ENCODE peak calls at places on chromosomes 1 and 21, in six cellular contexts. I is GM12891, R is GM12878, F is H1, X is HepG2, V is K562. D is an unnamed sample.

GRCh38 chr1:31529999-31530705 is 46.2 kb upstream of the TINAGL1 start:
- DNase-seq in I (no peak), R (no peak), F (no peak), X (no peak), V (no peak), D (no peak)

GRCh38 chr1:10975567-10976326 is 36.7 kb upstream of the TARDBP start:
- DNase-seq in I (no peak), R (no peak), F (no peak), X (peak), V (no peak), D (no peak)

GRCh38 chr1:75470448-75470847 is 140.5 kb downstream of the SLC44A5 start:
- DNase-seq in I (no peak), R (no peak), F (no peak), X (no peak), V (no peak), D (no peak)

GRCh38 chr1:41366428-41367101 is 5.3 kb downstream of the FOXO6 start:
- DNase-seq in I (no peak), R (no peak), F (no peak), X (no peak), V (no peak), D (no peak)

GRCh38 chr1:183512450-183512849 is 40.2 kb downstream of the SMG7 start:
- DNase-seq in I (no peak), R (no peak), F (no peak), X (no peak), V (no peak), D (no peak)

GRCh38 chr1:99441234-99442095 is 177.2 kb downstream of the PLPPR4 start:
- DNase-seq in I (no peak), R (no peak), F (no peak), X (no peak), V (no peak), D (no peak)

GRCh38 chr1:228339766-228340685 is 66.6 kb downstream of the TRIM11 start:
- DNase-seq in I (no peak), R (no peak), F (no peak), X (no peak), V (no peak), D (no peak)

GRCh38 chr1:56125316-56125715 is 454.0 kb downstream of the PLPP3 start:
- DNase-seq in I (no peak), R (no peak), F (no peak), X (no peak), V (no peak), D (no peak)

GRCh38 chr1:12661606-12662219 is 17.8 kb downstream of the AADACL4 start:
- DNase-seq in I (no peak), R (no peak), F (no peak), X (no peak), V (no peak), D (no peak)

GRCh38 chr1:1926346-1926811 is 7.3 kb upstream of the TMEM52 start:
- DNase-seq in I (no peak), R (no peak), F (no peak), X (no peak), V (no peak), D (no peak)

GRCh38 chr1:94926365-94926914 is 470 bp downstream of the CNN3 start:
- DNase-seq in I (peak), R (no peak), F (no peak), X (peak), V (no peak), D (peak)

GRCh38 chr1:233972563-233972950 is 68.1 kb downstream of the SLC35F3 start:
- DNase-seq in I (no peak), R (no peak), F (no peak), X (no peak), V (no peak), D (no peak)

GRCh38 chr1:220874201-220874655 is 5.0 kb upstream of the HLX start:
- DNase-seq in I (peak), R (no peak), F (no peak), X (peak), V (peak), D (no peak)

GRCh38 chr1:98405581-98406059 is 255.9 kb upstream of the SNX7 start:
- DNase-seq in I (no peak), R (peak), F (no peak), X (no peak), V (no peak), D (no peak)

GRCh38 chr1:159469921-159470595 is 30.5 kb downstream of the OR10J1 start:
- DNase-seq in I (no peak), R (no peak), F (no peak), X (no peak), V (no peak), D (no peak)

GRCh38 chr1:51920130-51920529 is 41.6 kb upstream of the NRDC start:
- DNase-seq in I (no peak), R (no peak), F (no peak), X (no peak), V (no peak), D (no peak)

GRCh38 chr1:23103001-23103879 is 65.4 kb downstream of the LUZP1 start:
- DNase-seq in I (peak), R (no peak), F (no peak), X (no peak), V (peak), D (no peak)

GRCh38 chr21:18411565-18411964 is 8.0 kb upstream of the TMPRSS15 start:
- DNase-seq in I (no peak), R (no peak), F (no peak), X (no peak), V (no peak), D (no peak)

GRCh38 chr1:228837817-228838716 is 102.8 kb downstream of the RHOU start:
- DNase-seq in I (no peak), R (no peak), F (no peak), X (peak), V (peak), D (no peak)

GRCh38 chr21:36395353-36396111 is 10.3 kb downstream of the CHAF1B start:
- DNase-seq in I (no peak), R (no peak), F (no peak), X (no peak), V (no peak), D (no peak)

GRCh38 chr1:4584471-4584870 is 69.9 kb upstream of the AJAP1 start:
- DNase-seq in I (no peak), R (no peak), F (no peak), X (no peak), V (no peak), D (no peak)

GRCh38 chr1:195530961-195531360 is 1077.3 kb downstream of the KCNT2 start:
- DNase-seq in I (no peak), R (no peak), F (no peak), X (no peak), V (no peak), D (no peak)

GRCh38 chr21:25199944-25200343 is 407.3 kb downstream of the MRPL39 start:
- DNase-seq in I (no peak), R (no peak), F (no peak), X (no peak), V (no peak), D (no peak)

GRCh38 chr1:3584915-3585314 is 26.4 kb downstream of the MEGF6 start:
- DNase-seq in I (no peak), R (no peak), F (no peak), X (no peak), V (no peak), D (no peak)

GRCh38 chr1:224357626-224358124 is 996 bp downstream of the CNIH4 start:
- DNase-seq in I (no peak), R (no peak), F (no peak), X (peak), V (peak), D (no peak)

GRCh38 chr1:18101508-18101907 is 6.1 kb upstream of the IGSF21 start:
- DNase-seq in I (no peak), R (no peak), F (no peak), X (no peak), V (no peak), D (no peak)

GRCh38 chr1:208166340-208167138 is 77.6 kb downstream of the PLXNA2 start:
- DNase-seq in I (no peak), R (no peak), F (no peak), X (peak), V (no peak), D (no peak)

GRCh38 chr1:248786106-248786665 is 30.6 kb upstream of the LYPD8 start:
- DNase-seq in I (no peak), R (no peak), F (no peak), X (no peak), V (no peak), D (no peak)

GRCh38 chr1:82392946-82393345 is 592.2 kb downstream of the ADGRL2 start:
- DNase-seq in I (no peak), R (no peak), F (no peak), X (no peak), V (no peak), D (no peak)

GRCh38 chr21:37564341-37564923 is 197.9 kb downstream of the DYRK1A start:
- DNase-seq in I (peak), R (peak), F (no peak), X (peak), V (peak), D (no peak)
- TF ChIP-seq POLR2A in I (no peak), R (no peak), F (peak), X (no peak), V (no peak), D (no peak)

DNA sequence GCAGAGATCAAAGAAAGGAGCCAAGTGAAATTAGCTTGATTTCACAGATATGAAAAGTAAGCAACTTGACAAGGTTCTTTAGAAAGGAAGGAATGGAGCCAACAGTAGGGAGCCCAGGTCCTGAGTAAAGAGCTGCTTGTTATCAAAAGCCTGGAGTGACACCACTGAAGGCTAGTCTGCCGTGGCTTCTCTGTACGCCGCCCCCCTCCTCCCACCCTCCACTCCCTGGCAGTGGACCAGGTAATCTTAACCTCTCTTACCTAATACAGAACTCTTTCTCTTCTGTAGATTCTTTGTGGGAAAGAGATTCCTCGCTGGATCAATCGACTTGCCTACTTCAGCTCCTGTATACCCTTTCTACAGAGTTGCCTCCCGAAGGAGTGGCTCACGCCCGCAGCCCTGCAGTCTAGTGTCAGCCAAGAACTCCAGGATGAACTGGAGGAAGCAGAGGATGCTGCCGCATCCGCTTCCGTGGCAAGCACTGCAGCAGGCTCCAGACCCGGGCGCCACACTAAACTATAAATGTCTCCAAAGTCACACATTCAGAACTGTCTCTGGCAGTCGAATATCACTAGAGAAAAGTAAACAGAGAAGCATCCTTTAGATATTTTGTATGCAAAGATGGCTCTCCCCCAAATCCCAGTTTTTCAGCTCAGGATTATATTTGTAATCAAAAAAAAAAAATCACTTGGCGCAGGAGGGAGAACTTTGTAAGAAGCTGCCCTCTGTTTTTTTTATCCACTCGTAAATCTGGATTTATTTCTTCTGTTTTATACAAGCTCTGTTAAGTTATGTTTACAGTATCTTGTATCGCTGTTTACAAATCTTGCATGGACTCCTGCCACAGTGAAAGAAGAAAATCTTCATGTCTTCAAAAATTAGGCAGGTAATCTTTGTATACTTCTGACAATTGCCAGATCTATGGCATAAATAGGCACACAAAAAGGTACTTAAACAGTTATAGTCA is 52.6 kb downstream of the DESI2 start:
- DNase-seq in I (no peak), R (no peak), F (no peak), X (no peak), V (no peak), D (no peak)
- TF ChIP-seq POLR2AphosphoS5 in I (no peak), R (no peak), F (no peak), X (no peak), V (no peak), D (no peak)

GRCh38 chr1:19329188-19329587 is 17.1 kb downstream of the SLC66A1 start:
- DNase-seq in I (no peak), R (no peak), F (no peak), X (no peak), V (no peak), D (no peak)
- TF ChIP-seq TAF1 in I (no peak), R (no peak), F (no peak), X (no peak), V (no peak), D (no peak)

GRCh38 chr1:84422909-84423308 is 24.6 kb downstream of the DNASE2B start:
- DNase-seq in I (no peak), R (no peak), F (no peak), X (no peak), V (no peak), D (no peak)
- TF ChIP-seq POLR2A in I (no peak), R (no peak), F (no peak), X (no peak), V (no peak), D (no peak)

GRCh38 chr1:26096471-26096870 is 15.2 kb upstream of the PDIK1L start:
- DNase-seq in I (no peak), R (no peak), F (no peak), X (no peak), V (no peak), D (no peak)

GRCh38 chr1:26092422-26092821 is 19.2 kb upstream of the PDIK1L start:
- DNase-seq in I (no peak), R (no peak), F (no peak), X (no peak), V (no peak), D (no peak)

GRCh38 chr1:26097696-26098095 is 13.9 kb upstream of the PDIK1L start:
- DNase-seq in I (no peak), R (no peak), F (no peak), X (no peak), V (no peak), D (no peak)

GRCh38 chr1:26094076-26094669 is 17.5 kb upstream of the PDIK1L start:
- DNase-seq in I (no peak), R (no peak), F (no peak), X (no peak), V (no peak), D (no peak)

DNA sequence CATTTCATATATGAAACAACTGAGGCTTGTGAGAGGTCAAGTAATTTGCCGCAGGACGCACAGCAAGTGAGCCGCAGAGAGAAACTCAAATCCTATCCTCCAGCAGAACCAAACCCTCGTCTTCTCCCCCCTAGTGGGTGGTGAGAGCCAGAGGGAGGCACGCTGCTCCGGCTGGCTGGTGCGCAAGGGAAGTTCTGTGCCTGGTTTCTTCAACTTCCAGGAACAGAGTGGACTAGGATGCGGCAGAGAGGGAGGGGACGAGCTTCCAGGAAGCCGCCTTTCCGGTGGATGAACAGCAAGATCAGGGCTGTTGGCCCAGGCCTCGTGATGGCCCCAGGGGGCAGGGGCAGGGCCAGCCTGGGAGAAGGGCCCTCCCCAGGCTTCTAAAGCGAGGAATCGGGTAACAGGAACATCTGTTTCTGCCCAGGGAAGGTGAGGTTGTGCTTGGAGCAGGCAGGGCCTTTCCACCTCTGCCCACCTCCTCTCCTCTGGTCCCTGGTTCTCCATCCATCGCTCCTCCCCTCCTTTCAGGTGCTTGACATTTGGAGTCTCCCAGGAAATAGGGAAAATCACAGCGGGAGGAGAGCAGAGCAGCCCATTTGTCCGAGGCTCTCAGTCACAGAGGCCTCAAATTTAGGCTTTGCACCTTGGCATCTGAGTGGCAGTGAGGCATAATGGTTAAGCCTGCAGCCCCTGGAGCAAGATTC is 16.8 kb upstream of the PDIK1L start:
- DNase-seq in I (no peak), R (no peak), F (peak), X (no peak), V (peak), D (no peak)
- TF ChIP-seq POLR2AphosphoS5 in I (no peak), R (no peak), F (no peak), X (no peak), V (no peak), D (no peak)

GRCh38 chr1:206541236-206541833 is 34.0 kb downstream of the RASSF5 start:
- DNase-seq in I (no peak), R (no peak), F (no peak), X (no peak), V (no peak), D (no peak)

GRCh38 chr1:206547104-206547503 is 39.8 kb downstream of the RASSF5 start:
- DNase-seq in I (no peak), R (no peak), F (no peak), X (no peak), V (no peak), D (no peak)

GRCh38 chr1:206540044-206540758 is 32.9 kb downstream of the RASSF5 start:
- DNase-seq in I (no peak), R (no peak), F (no peak), X (no peak), V (no peak), D (no peak)

GRCh38 chr1:206545351-206545750 is 38.0 kb downstream of the RASSF5 start:
- DNase-seq in I (no peak), R (no peak), F (no peak), X (no peak), V (no peak), D (no peak)

DNA sequence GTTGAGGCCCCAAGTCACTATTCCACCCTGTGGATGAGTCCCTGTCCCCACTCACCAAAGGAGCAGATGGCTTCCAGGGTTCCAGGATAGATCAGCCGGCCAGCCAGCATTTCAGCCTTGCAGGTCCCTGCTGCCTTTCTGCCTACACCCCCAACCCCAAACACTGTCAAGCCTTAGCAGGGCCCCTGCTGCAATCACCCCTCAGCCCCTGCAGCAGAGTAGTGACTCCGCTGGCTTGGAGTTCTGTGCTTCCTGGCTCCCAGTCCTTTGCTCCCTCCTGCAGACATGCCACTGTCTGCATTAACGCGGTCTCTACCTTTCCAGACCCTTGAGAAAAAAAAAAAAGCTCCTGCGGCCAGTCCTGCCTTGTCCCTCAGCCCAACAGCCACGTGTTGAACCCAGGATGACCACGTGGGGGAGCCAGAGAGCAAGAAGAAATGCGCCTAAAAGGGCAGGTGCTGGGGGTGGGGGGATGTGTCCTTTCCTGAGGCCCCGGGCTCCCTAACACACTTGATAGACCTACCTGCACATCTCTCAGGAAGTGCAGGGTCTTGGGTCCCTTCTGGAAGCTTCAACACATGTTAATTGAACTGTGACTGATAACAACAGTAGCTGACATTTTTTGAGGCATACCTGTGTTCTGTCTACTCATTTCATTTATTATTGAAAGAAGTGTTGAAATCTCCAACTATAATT is 37.4 kb downstream of the RASSF5 start:
- DNase-seq in I (peak), R (no peak), F (peak), X (peak), V (peak), D (peak)
- TF ChIP-seq TAF1 in I (no peak), R (no peak), F (no peak), X (no peak), V (no peak), D (no peak)

DNA sequence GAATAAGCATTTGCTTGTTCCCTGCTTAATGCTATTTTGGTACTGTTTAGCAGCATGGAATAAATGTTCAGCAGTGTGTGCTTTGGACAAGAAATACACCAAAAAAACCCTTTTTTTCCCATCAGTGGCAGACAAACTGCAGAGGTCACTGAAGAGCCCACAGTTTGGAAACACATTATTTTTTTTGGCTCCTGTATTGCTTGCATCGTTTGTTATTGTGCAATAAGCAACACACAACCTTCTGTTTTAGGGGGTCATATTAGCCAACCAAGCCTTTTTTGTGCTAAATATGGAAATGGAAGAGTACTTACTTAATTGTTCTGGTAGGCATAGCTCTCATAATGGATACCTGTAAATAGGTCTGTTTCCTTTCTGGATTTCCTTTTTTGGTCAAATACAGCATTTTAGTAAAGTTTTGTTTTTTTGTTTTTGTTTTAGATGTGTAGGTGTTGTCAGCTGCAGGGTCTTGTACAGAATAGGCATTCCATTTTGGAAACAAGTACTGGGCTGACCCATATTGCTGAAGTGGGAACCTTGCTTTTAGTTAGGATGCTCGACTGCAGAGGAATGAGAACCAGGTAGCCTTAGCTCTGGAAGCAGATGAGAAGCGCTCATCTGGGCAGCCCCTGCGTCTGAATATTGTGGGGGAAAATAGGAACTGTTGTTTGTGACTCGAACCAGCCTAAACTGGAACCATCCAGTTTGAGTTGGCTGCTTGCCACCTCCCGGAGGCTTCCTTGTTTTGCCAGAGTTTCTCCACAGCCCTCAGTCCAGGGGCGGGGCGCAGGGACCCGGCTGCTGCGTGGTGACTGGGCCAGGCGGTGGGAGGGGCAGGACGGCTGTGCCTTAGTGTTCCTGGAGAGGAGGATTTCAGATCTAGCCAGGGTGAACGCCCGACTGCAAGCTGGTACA is 38.5 kb downstream of the SPEN start:
- DNase-seq in I (no peak), R (peak), F (peak), X (peak), V (peak), D (no peak)
- TF ChIP-seq POLR2A in I (no peak), R (peak), F (peak), X (no peak), V (peak), D (peak)

GRCh38 chr21:33419538-33420123 is 16.4 kb downstream of the IFNGR2 start:
- DNase-seq in I (no peak), R (no peak), F (no peak), X (no peak), V (no peak), D (no peak)
- TF ChIP-seq POLR2AphosphoS5 in I (no peak), R (no peak), F (no peak), X (no peak), V (no peak), D (no peak)